ENCODE peak calls at places on chromosomes 2 and 18, in six cellular contexts. T is K562, S is GM12878, E is GM12891, W is HepG2, V is H1. I is an unnamed sample.

GRCh38 chr18:7168408-7168807 is 50.8 kb upstream of the LAMA1 start:
- DNase-seq in T (no peak), S (no peak), W (no peak), E (no peak), V (no peak), I (no peak)

GRCh38 chr2:39871291-39871761 is 92.3 kb upstream of the THUMPD2 start:
- DNase-seq in S (no peak), V (no peak), E (no peak), W (no peak), T (no peak), I (no peak)

GRCh38 chr2:211228559-211228958 is 672.2 kb downstream of the CPS1 start:
- DNase-seq in E (no peak), W (no peak), V (no peak), T (no peak), S (no peak), I (no peak)

GRCh38 chr18:76932026-76932819 is 109.9 kb downstream of the ZNF236 start:
- DNase-seq in E (no peak), T (no peak), W (no peak), V (no peak), S (no peak), I (no peak)

GRCh38 chr2:239737144-239737463 is 288.0 kb downstream of the NDUFA10 start:
- DNase-seq in S (no peak), E (no peak), W (no peak), T (no peak), V (no peak), I (no peak)

GRCh38 chr2:5725794-5726463 is 33.7 kb downstream of the SOX11 start:
- DNase-seq in S (no peak), W (no peak), T (no peak), E (no peak), V (peak; percentile 91), I (no peak)

GRCh38 chr2:241550616-241551580 is 7.6 kb upstream of the BOK start:
- DNase-seq in V (no peak), W (no peak), S (no peak), T (no peak), E (no peak), I (peak; percentile 27)

GRCh38 chr18:7070466-7070865 is 47.1 kb downstream of the LAMA1 start:
- DNase-seq in T (no peak), S (no peak), W (no peak), V (no peak), E (no peak), I (no peak)

GRCh38 chr2:127624321-127625145 is 21.4 kb upstream of the GPR17 start:
- DNase-seq in S (no peak), V (no peak), T (no peak), W (no peak), E (no peak), I (no peak)

GRCh38 chr2:25314514-25315315 is 27.0 kb downstream of the DNMT3A start:
- DNase-seq in E (peak; percentile 94), S (no peak), W (peak; percentile 41), T (peak; percentile 33), V (peak; percentile 62), I (peak; percentile 93)

GRCh38 chr2:75021672-75022071 is 63.2 kb downstream of the POLE4 start:
- DNase-seq in V (no peak), S (no peak), E (no peak), W (peak; percentile 91), T (no peak), I (no peak)

GRCh38 chr18:71001597-71001996 is 712.8 kb downstream of the SOCS6 start:
- DNase-seq in E (no peak), V (no peak), T (no peak), W (no peak), S (no peak), I (no peak)

GRCh38 chr2:23601301-23601965 is 216.5 kb downstream of the KLHL29 start:
- DNase-seq in T (no peak), W (no peak), V (no peak), E (no peak), S (no peak), I (no peak)

GRCh38 chr2:24435391-24436316 is 55.4 kb upstream of the NCOA1 start:
- DNase-seq in T (no peak), W (no peak), S (no peak), E (no peak), V (no peak), I (no peak)

GRCh38 chr2:85695121-85695520 is 963 bp downstream of the GNLY start:
- DNase-seq in T (no peak), S (no peak), E (no peak), W (no peak), V (no peak), I (no peak)

GRCh38 chr2:160375037-160375436 is 118.6 kb downstream of the RBMS1 start:
- DNase-seq in T (no peak), S (no peak), V (no peak), E (no peak), W (no peak), I (no peak)
- TF ChIP-seq TAF1 in T (no peak), S (no peak), V (no peak), E (no peak), W (no peak), I (no peak)

GRCh38 chr2:64019083-64019974 is at the start of gene VPS54:
- DNase-seq in T (peak; percentile 81), V (no peak), S (no peak), W (peak; percentile 67), E (peak; percentile 42), I (peak; percentile 56)
- TF ChIP-seq POLR2A in T (peak; percentile 73), V (peak; percentile 39), S (peak; percentile 89), W (peak; percentile 89), E (peak; percentile 72), I (peak; percentile 79)

GRCh38 chr2:69781321-69782248 is 39.7 kb downstream of the ANXA4 start:
- DNase-seq in S (no peak), V (no peak), W (peak; percentile 97), T (no peak), E (no peak), I (no peak)
- TF ChIP-seq TAF1 in S (no peak), V (no peak), W (no peak), T (no peak), E (no peak), I (no peak)

DNA sequence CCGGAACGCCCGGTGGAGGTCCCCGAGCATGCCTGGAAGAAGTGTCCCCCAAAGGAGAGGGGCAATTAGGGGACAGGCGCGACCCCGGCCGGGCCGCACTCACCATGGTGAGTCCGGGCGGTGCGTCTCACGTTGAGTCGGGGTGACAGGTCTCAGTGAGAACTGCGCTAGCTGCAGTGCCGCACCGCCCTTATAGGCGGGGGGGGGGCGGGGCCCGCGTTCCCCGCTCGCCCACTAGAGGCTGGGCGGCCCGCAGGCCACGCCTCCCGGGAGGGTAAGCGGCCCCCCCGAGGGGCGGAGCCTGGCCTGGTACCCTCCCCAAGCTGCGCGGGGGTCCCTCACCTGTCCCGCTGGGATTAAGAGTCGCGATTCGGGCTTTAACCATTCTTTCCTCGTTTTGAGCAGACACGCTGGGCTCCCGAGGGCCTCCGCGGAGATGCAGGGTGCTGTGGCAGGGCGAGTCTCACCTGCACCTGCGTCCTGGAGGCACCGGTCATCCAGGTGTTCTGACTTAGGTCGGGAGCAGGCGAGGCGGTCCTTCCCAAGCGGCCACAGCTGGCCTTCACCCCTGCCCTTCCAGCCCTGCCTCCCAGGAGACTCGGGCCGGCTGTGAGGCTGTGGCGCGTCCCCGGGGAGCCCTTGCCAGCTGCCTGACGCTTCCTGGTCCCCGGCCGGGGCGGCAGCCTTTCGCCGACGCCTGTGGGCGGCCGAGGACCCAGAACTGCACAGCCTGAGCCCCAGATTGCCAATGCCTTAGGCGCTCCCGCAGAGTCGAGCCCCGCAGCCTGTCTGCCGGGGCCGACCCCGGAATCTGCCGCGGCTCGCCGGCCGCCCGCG is at the start of gene TUBA4A:
- DNase-seq in S (no peak), T (peak; percentile 95), W (peak; percentile 58), V (no peak), E (peak; percentile 99), I (peak; percentile 99)
- TF ChIP-seq POLR2A in S (peak; percentile 97), T (peak; percentile 91), W (no peak), V (no peak), E (peak; percentile 99), I (peak; percentile 99)

GRCh38 chr2:213042262-213042661 is 109.2 kb downstream of the IKZF2 start:
- DNase-seq in S (no peak), T (no peak), V (no peak), E (no peak), W (no peak), I (no peak)

GRCh38 chr2:213034578-213034977 is 116.8 kb downstream of the IKZF2 start:
- DNase-seq in W (no peak), S (no peak), T (no peak), E (no peak), V (no peak), I (no peak)

GRCh38 chr2:213036836-213037235 is 114.6 kb downstream of the IKZF2 start:
- DNase-seq in S (no peak), V (no peak), T (no peak), W (no peak), E (no peak), I (no peak)
- TF ChIP-seq TAF1 in S (no peak), V (no peak), T (no peak), W (no peak), E (no peak), I (no peak)

GRCh38 chr2:149331023-149331400 is 625 bp downstream of the LYPD6 start:
- DNase-seq in E (no peak), S (no peak), T (no peak), V (no peak), W (no peak), I (no peak)

GRCh38 chr2:149332364-149332763 is 2.0 kb downstream of the LYPD6 start:
- DNase-seq in E (no peak), W (no peak), T (no peak), S (no peak), V (no peak), I (no peak)

GRCh38 chr2:149329068-149329467 is 1.3 kb upstream of the LYPD6 start:
- DNase-seq in W (no peak), T (no peak), E (no peak), S (no peak), V (no peak), I (no peak)

GRCh38 chr2:149330127-149331022 is at the start of gene LYPD6:
- DNase-seq in S (no peak), V (no peak), T (no peak), W (peak; percentile 23), E (peak; percentile 65), I (peak; percentile 54)

GRCh38 chr2:149329470-149330126 is 789 bp upstream of the LYPD6 start:
- DNase-seq in E (peak; percentile 17), S (no peak), T (no peak), V (no peak), W (peak; percentile 19), I (no peak)
- TF ChIP-seq POLR2A in E (no peak), S (no peak), T (no peak), V (no peak), W (no peak), I (no peak)